ENCODE peak calls at places on chromosomes 1 and 21, in nine cellular contexts. One of them, this sample, is unnamed.

GRCh38 chr1:214364335-214364734 is 83.4 kb downstream of the SMYD2 start:
- DNase-seq in stimulated activated CD8-positive, alpha-beta memory T cell treated with anti-CD3 and anti-CD28 coated beads, Interleukin-2, amount 100 ng/mL, for 48 hours: no peak
- DNase-seq in GM23338: no peak
- DNase-seq in activated CD4-positive, CD25-positive, alpha-beta regulatory T cell treated with anti-CD3 and anti-CD28 coated beads, Interleukin-2, amount 50 U/mL, for 16 hours: no peak
- DNase-seq in effector CD4-positive, alpha-beta T cell: no peak
- DNase-seq in fibroblast of the aortic adventitia: peak
- DNase-seq in HFF-Myc: no peak
- DNase-seq in Calu3: no peak
- DNase-seq in esophagus squamous epithelium: no peak
- DNase-seq in this sample: no peak

GRCh38 chr1:13587256-13588030 is 3.8 kb downstream of the PDPN start:
- DNase-seq in stimulated activated CD8-positive, alpha-beta memory T cell treated with anti-CD3 and anti-CD28 coated beads, Interleukin-2, amount 100 ng/mL, for 48 hours: no peak
- DNase-seq in GM23338: no peak
- DNase-seq in activated CD4-positive, CD25-positive, alpha-beta regulatory T cell treated with anti-CD3 and anti-CD28 coated beads, Interleukin-2, amount 50 U/mL, for 16 hours: no peak
- DNase-seq in effector CD4-positive, alpha-beta T cell: no peak
- DNase-seq in fibroblast of the aortic adventitia: peak
- DNase-seq in HFF-Myc: no peak
- DNase-seq in Calu3: no peak
- DNase-seq in esophagus squamous epithelium: no peak
- DNase-seq in this sample: no peak

GRCh38 chr1:64961923-64962322 is 4.4 kb downstream of the JAK1 start:
- DNase-seq in stimulated activated CD8-positive, alpha-beta memory T cell treated with anti-CD3 and anti-CD28 coated beads, Interleukin-2, amount 100 ng/mL, for 48 hours: no peak
- DNase-seq in GM23338: no peak
- DNase-seq in activated CD4-positive, CD25-positive, alpha-beta regulatory T cell treated with anti-CD3 and anti-CD28 coated beads, Interleukin-2, amount 50 U/mL, for 16 hours: no peak
- DNase-seq in effector CD4-positive, alpha-beta T cell: no peak
- DNase-seq in fibroblast of the aortic adventitia: no peak
- DNase-seq in HFF-Myc: no peak
- DNase-seq in Calu3: no peak
- DNase-seq in esophagus squamous epithelium: no peak
- DNase-seq in this sample: no peak

GRCh38 chr1:182185147-182185546 is 123.6 kb upstream of the ZNF648 start:
- DNase-seq in stimulated activated CD8-positive, alpha-beta memory T cell treated with anti-CD3 and anti-CD28 coated beads, Interleukin-2, amount 100 ng/mL, for 48 hours: no peak
- DNase-seq in GM23338: no peak
- DNase-seq in activated CD4-positive, CD25-positive, alpha-beta regulatory T cell treated with anti-CD3 and anti-CD28 coated beads, Interleukin-2, amount 50 U/mL, for 16 hours: no peak
- DNase-seq in effector CD4-positive, alpha-beta T cell: no peak
- DNase-seq in fibroblast of the aortic adventitia: no peak
- DNase-seq in HFF-Myc: no peak
- DNase-seq in Calu3: no peak
- DNase-seq in esophagus squamous epithelium: no peak
- DNase-seq in this sample: no peak

GRCh38 chr1:178495741-178496409 is 889 bp downstream of the CLEC20A start:
- DNase-seq in stimulated activated CD8-positive, alpha-beta memory T cell treated with anti-CD3 and anti-CD28 coated beads, Interleukin-2, amount 100 ng/mL, for 48 hours: no peak
- DNase-seq in GM23338: no peak
- DNase-seq in activated CD4-positive, CD25-positive, alpha-beta regulatory T cell treated with anti-CD3 and anti-CD28 coated beads, Interleukin-2, amount 50 U/mL, for 16 hours: no peak
- DNase-seq in effector CD4-positive, alpha-beta T cell: no peak
- DNase-seq in fibroblast of the aortic adventitia: no peak
- DNase-seq in HFF-Myc: no peak
- DNase-seq in Calu3: no peak
- DNase-seq in esophagus squamous epithelium: no peak
- DNase-seq in this sample: no peak

GRCh38 chr1:3061981-3062615 is 6.9 kb upstream of the PRDM16 start:
- DNase-seq in stimulated activated CD8-positive, alpha-beta memory T cell treated with anti-CD3 and anti-CD28 coated beads, Interleukin-2, amount 100 ng/mL, for 48 hours: no peak
- DNase-seq in GM23338: no peak
- DNase-seq in activated CD4-positive, CD25-positive, alpha-beta regulatory T cell treated with anti-CD3 and anti-CD28 coated beads, Interleukin-2, amount 50 U/mL, for 16 hours: no peak
- DNase-seq in effector CD4-positive, alpha-beta T cell: no peak
- DNase-seq in fibroblast of the aortic adventitia: no peak
- DNase-seq in HFF-Myc: no peak
- DNase-seq in Calu3: no peak
- DNase-seq in esophagus squamous epithelium: no peak
- DNase-seq in this sample: no peak

GRCh38 chr21:34908424-34909055 is 140.6 kb downstream of the RUNX1 start:
- DNase-seq in stimulated activated CD8-positive, alpha-beta memory T cell treated with anti-CD3 and anti-CD28 coated beads, Interleukin-2, amount 100 ng/mL, for 48 hours: no peak
- DNase-seq in GM23338: no peak
- DNase-seq in activated CD4-positive, CD25-positive, alpha-beta regulatory T cell treated with anti-CD3 and anti-CD28 coated beads, Interleukin-2, amount 50 U/mL, for 16 hours: no peak
- DNase-seq in effector CD4-positive, alpha-beta T cell: no peak
- DNase-seq in fibroblast of the aortic adventitia: peak
- DNase-seq in HFF-Myc: no peak
- DNase-seq in Calu3: peak
- DNase-seq in esophagus squamous epithelium: no peak
- DNase-seq in this sample: peak

GRCh38 chr1:116581323-116581885 is 10.6 kb upstream of the CD58 start:
- DNase-seq in stimulated activated CD8-positive, alpha-beta memory T cell treated with anti-CD3 and anti-CD28 coated beads, Interleukin-2, amount 100 ng/mL, for 48 hours: no peak
- DNase-seq in GM23338: no peak
- DNase-seq in activated CD4-positive, CD25-positive, alpha-beta regulatory T cell treated with anti-CD3 and anti-CD28 coated beads, Interleukin-2, amount 50 U/mL, for 16 hours: no peak
- DNase-seq in effector CD4-positive, alpha-beta T cell: no peak
- DNase-seq in fibroblast of the aortic adventitia: no peak
- DNase-seq in HFF-Myc: no peak
- DNase-seq in Calu3: no peak
- DNase-seq in esophagus squamous epithelium: no peak
- DNase-seq in this sample: no peak

GRCh38 chr1:110436635-110437034 is 14.3 kb upstream of the PROK1 start:
- DNase-seq in stimulated activated CD8-positive, alpha-beta memory T cell treated with anti-CD3 and anti-CD28 coated beads, Interleukin-2, amount 100 ng/mL, for 48 hours: no peak
- DNase-seq in GM23338: peak
- DNase-seq in activated CD4-positive, CD25-positive, alpha-beta regulatory T cell treated with anti-CD3 and anti-CD28 coated beads, Interleukin-2, amount 50 U/mL, for 16 hours: no peak
- DNase-seq in effector CD4-positive, alpha-beta T cell: no peak
- DNase-seq in fibroblast of the aortic adventitia: peak
- DNase-seq in HFF-Myc: no peak
- DNase-seq in Calu3: no peak
- DNase-seq in esophagus squamous epithelium: no peak
- DNase-seq in this sample: no peak

GRCh38 chr1:180501865-180502360 is 464 bp downstream of the ACBD6 start:
- DNase-seq in stimulated activated CD8-positive, alpha-beta memory T cell treated with anti-CD3 and anti-CD28 coated beads, Interleukin-2, amount 100 ng/mL, for 48 hours: no peak
- DNase-seq in GM23338: peak
- DNase-seq in activated CD4-positive, CD25-positive, alpha-beta regulatory T cell treated with anti-CD3 and anti-CD28 coated beads, Interleukin-2, amount 50 U/mL, for 16 hours: peak
- DNase-seq in effector CD4-positive, alpha-beta T cell: peak
- DNase-seq in fibroblast of the aortic adventitia: no peak
- DNase-seq in HFF-Myc: no peak
- DNase-seq in Calu3: no peak
- DNase-seq in esophagus squamous epithelium: no peak
- DNase-seq in this sample: peak

GRCh38 chr1:221611930-221612777 is 129.7 kb downstream of the DUSP10 start:
- DNase-seq in stimulated activated CD8-positive, alpha-beta memory T cell treated with anti-CD3 and anti-CD28 coated beads, Interleukin-2, amount 100 ng/mL, for 48 hours: no peak
- DNase-seq in GM23338: no peak
- DNase-seq in activated CD4-positive, CD25-positive, alpha-beta regulatory T cell treated with anti-CD3 and anti-CD28 coated beads, Interleukin-2, amount 50 U/mL, for 16 hours: no peak
- DNase-seq in effector CD4-positive, alpha-beta T cell: no peak
- DNase-seq in fibroblast of the aortic adventitia: peak
- DNase-seq in HFF-Myc: peak
- DNase-seq in Calu3: peak
- DNase-seq in esophagus squamous epithelium: no peak
- DNase-seq in this sample: no peak

GRCh38 chr21:46128983-46129571 is 26.3 kb downstream of the FTCD start:
- DNase-seq in stimulated activated CD8-positive, alpha-beta memory T cell treated with anti-CD3 and anti-CD28 coated beads, Interleukin-2, amount 100 ng/mL, for 48 hours: no peak
- DNase-seq in GM23338: no peak
- DNase-seq in activated CD4-positive, CD25-positive, alpha-beta regulatory T cell treated with anti-CD3 and anti-CD28 coated beads, Interleukin-2, amount 50 U/mL, for 16 hours: no peak
- DNase-seq in effector CD4-positive, alpha-beta T cell: no peak
- DNase-seq in fibroblast of the aortic adventitia: no peak
- DNase-seq in HFF-Myc: no peak
- DNase-seq in Calu3: no peak
- DNase-seq in esophagus squamous epithelium: no peak
- DNase-seq in this sample: no peak

GRCh38 chr1:81804320-81804719 is 3.6 kb downstream of the ADGRL2 start:
- DNase-seq in stimulated activated CD8-positive, alpha-beta memory T cell treated with anti-CD3 and anti-CD28 coated beads, Interleukin-2, amount 100 ng/mL, for 48 hours: no peak
- DNase-seq in GM23338: peak
- DNase-seq in activated CD4-positive, CD25-positive, alpha-beta regulatory T cell treated with anti-CD3 and anti-CD28 coated beads, Interleukin-2, amount 50 U/mL, for 16 hours: no peak
- DNase-seq in effector CD4-positive, alpha-beta T cell: no peak
- DNase-seq in fibroblast of the aortic adventitia: peak
- DNase-seq in HFF-Myc: no peak
- DNase-seq in Calu3: no peak
- DNase-seq in esophagus squamous epithelium: no peak
- DNase-seq in this sample: no peak

GRCh38 chr1:163047951-163048659 is 21.1 kb upstream of the RGS4 start:
- DNase-seq in stimulated activated CD8-positive, alpha-beta memory T cell treated with anti-CD3 and anti-CD28 coated beads, Interleukin-2, amount 100 ng/mL, for 48 hours: no peak
- DNase-seq in GM23338: no peak
- DNase-seq in activated CD4-positive, CD25-positive, alpha-beta regulatory T cell treated with anti-CD3 and anti-CD28 coated beads, Interleukin-2, amount 50 U/mL, for 16 hours: no peak
- DNase-seq in effector CD4-positive, alpha-beta T cell: no peak
- DNase-seq in fibroblast of the aortic adventitia: no peak
- DNase-seq in HFF-Myc: no peak
- DNase-seq in Calu3: no peak
- DNase-seq in esophagus squamous epithelium: no peak
- DNase-seq in this sample: no peak

GRCh38 chr1:117634631-117635030 is 28.8 kb downstream of the TENT5C start:
- DNase-seq in stimulated activated CD8-positive, alpha-beta memory T cell treated with anti-CD3 and anti-CD28 coated beads, Interleukin-2, amount 100 ng/mL, for 48 hours: no peak
- DNase-seq in GM23338: no peak
- DNase-seq in activated CD4-positive, CD25-positive, alpha-beta regulatory T cell treated with anti-CD3 and anti-CD28 coated beads, Interleukin-2, amount 50 U/mL, for 16 hours: no peak
- DNase-seq in effector CD4-positive, alpha-beta T cell: no peak
- DNase-seq in fibroblast of the aortic adventitia: no peak
- DNase-seq in HFF-Myc: no peak
- DNase-seq in Calu3: no peak
- DNase-seq in esophagus squamous epithelium: no peak
- DNase-seq in this sample: no peak

GRCh38 chr21:16115461-16115860 is 385.7 kb downstream of the USP25 start:
- DNase-seq in stimulated activated CD8-positive, alpha-beta memory T cell treated with anti-CD3 and anti-CD28 coated beads, Interleukin-2, amount 100 ng/mL, for 48 hours: no peak
- DNase-seq in GM23338: no peak
- DNase-seq in activated CD4-positive, CD25-positive, alpha-beta regulatory T cell treated with anti-CD3 and anti-CD28 coated beads, Interleukin-2, amount 50 U/mL, for 16 hours: no peak
- DNase-seq in effector CD4-positive, alpha-beta T cell: no peak
- DNase-seq in fibroblast of the aortic adventitia: no peak
- DNase-seq in HFF-Myc: no peak
- DNase-seq in Calu3: no peak
- DNase-seq in esophagus squamous epithelium: no peak
- DNase-seq in this sample: no peak

GRCh38 chr1:68210027-68210426 is 22.3 kb downstream of the WLS start:
- DNase-seq in stimulated activated CD8-positive, alpha-beta memory T cell treated with anti-CD3 and anti-CD28 coated beads, Interleukin-2, amount 100 ng/mL, for 48 hours: no peak
- DNase-seq in GM23338: no peak
- DNase-seq in activated CD4-positive, CD25-positive, alpha-beta regulatory T cell treated with anti-CD3 and anti-CD28 coated beads, Interleukin-2, amount 50 U/mL, for 16 hours: no peak
- DNase-seq in effector CD4-positive, alpha-beta T cell: no peak
- DNase-seq in fibroblast of the aortic adventitia: no peak
- DNase-seq in HFF-Myc: no peak
- DNase-seq in Calu3: no peak
- DNase-seq in esophagus squamous epithelium: no peak
- DNase-seq in this sample: no peak

GRCh38 chr1:83802023-83802422 is 196.9 kb downstream of the TTLL7 start:
- DNase-seq in stimulated activated CD8-positive, alpha-beta memory T cell treated with anti-CD3 and anti-CD28 coated beads, Interleukin-2, amount 100 ng/mL, for 48 hours: no peak
- DNase-seq in GM23338: no peak
- DNase-seq in activated CD4-positive, CD25-positive, alpha-beta regulatory T cell treated with anti-CD3 and anti-CD28 coated beads, Interleukin-2, amount 50 U/mL, for 16 hours: no peak
- DNase-seq in effector CD4-positive, alpha-beta T cell: no peak
- DNase-seq in fibroblast of the aortic adventitia: no peak
- DNase-seq in HFF-Myc: no peak
- DNase-seq in Calu3: no peak
- DNase-seq in esophagus squamous epithelium: no peak
- DNase-seq in this sample: no peak

GRCh38 chr1:196393742-196394141 is 214.5 kb downstream of the KCNT2 start:
- DNase-seq in stimulated activated CD8-positive, alpha-beta memory T cell treated with anti-CD3 and anti-CD28 coated beads, Interleukin-2, amount 100 ng/mL, for 48 hours: no peak
- DNase-seq in GM23338: no peak
- DNase-seq in activated CD4-positive, CD25-positive, alpha-beta regulatory T cell treated with anti-CD3 and anti-CD28 coated beads, Interleukin-2, amount 50 U/mL, for 16 hours: no peak
- DNase-seq in effector CD4-positive, alpha-beta T cell: no peak
- DNase-seq in fibroblast of the aortic adventitia: peak
- DNase-seq in HFF-Myc: no peak
- DNase-seq in Calu3: no peak
- DNase-seq in esophagus squamous epithelium: no peak
- DNase-seq in this sample: no peak

GRCh38 chr21:29637553-29637952 is 302.2 kb downstream of the GRIK1 start:
- DNase-seq in stimulated activated CD8-positive, alpha-beta memory T cell treated with anti-CD3 and anti-CD28 coated beads, Interleukin-2, amount 100 ng/mL, for 48 hours: no peak
- DNase-seq in GM23338: no peak
- DNase-seq in activated CD4-positive, CD25-positive, alpha-beta regulatory T cell treated with anti-CD3 and anti-CD28 coated beads, Interleukin-2, amount 50 U/mL, for 16 hours: no peak
- DNase-seq in effector CD4-positive, alpha-beta T cell: no peak
- DNase-seq in fibroblast of the aortic adventitia: no peak
- DNase-seq in HFF-Myc: no peak
- DNase-seq in Calu3: no peak
- DNase-seq in esophagus squamous epithelium: no peak
- DNase-seq in this sample: no peak

GRCh38 chr1:3074800-3075199 is 5.8 kb downstream of the PRDM16 start:
- DNase-seq in stimulated activated CD8-positive, alpha-beta memory T cell treated with anti-CD3 and anti-CD28 coated beads, Interleukin-2, amount 100 ng/mL, for 48 hours: no peak
- DNase-seq in GM23338: no peak
- DNase-seq in activated CD4-positive, CD25-positive, alpha-beta regulatory T cell treated with anti-CD3 and anti-CD28 coated beads, Interleukin-2, amount 50 U/mL, for 16 hours: no peak
- DNase-seq in effector CD4-positive, alpha-beta T cell: no peak
- DNase-seq in fibroblast of the aortic adventitia: no peak
- DNase-seq in HFF-Myc: no peak
- DNase-seq in Calu3: no peak
- DNase-seq in esophagus squamous epithelium: no peak
- DNase-seq in this sample: no peak

GRCh38 chr1:1146026-1146425 is 27.7 kb upstream of the TTLL10 start:
- DNase-seq in stimulated activated CD8-positive, alpha-beta memory T cell treated with anti-CD3 and anti-CD28 coated beads, Interleukin-2, amount 100 ng/mL, for 48 hours: no peak
- DNase-seq in GM23338: no peak
- DNase-seq in activated CD4-positive, CD25-positive, alpha-beta regulatory T cell treated with anti-CD3 and anti-CD28 coated beads, Interleukin-2, amount 50 U/mL, for 16 hours: no peak
- DNase-seq in effector CD4-positive, alpha-beta T cell: no peak
- DNase-seq in fibroblast of the aortic adventitia: no peak
- DNase-seq in HFF-Myc: no peak
- DNase-seq in Calu3: no peak
- DNase-seq in esophagus squamous epithelium: no peak
- DNase-seq in this sample: no peak

GRCh38 chr1:159068877-159069276 is 7.7 kb downstream of the AIM2 start:
- DNase-seq in stimulated activated CD8-positive, alpha-beta memory T cell treated with anti-CD3 and anti-CD28 coated beads, Interleukin-2, amount 100 ng/mL, for 48 hours: no peak
- DNase-seq in GM23338: no peak
- DNase-seq in activated CD4-positive, CD25-positive, alpha-beta regulatory T cell treated with anti-CD3 and anti-CD28 coated beads, Interleukin-2, amount 50 U/mL, for 16 hours: no peak
- DNase-seq in effector CD4-positive, alpha-beta T cell: no peak
- DNase-seq in fibroblast of the aortic adventitia: peak
- DNase-seq in HFF-Myc: no peak
- DNase-seq in Calu3: no peak
- DNase-seq in esophagus squamous epithelium: no peak
- DNase-seq in this sample: no peak